ENCODE peak calls at places on chromosomes 13 and 19, in six cellular contexts. One of them, this sample, is unnamed.

GRCh38 chr13:77207943-77208342 is 119.0 kb downstream of the MYCBP2 start:
- DNase-seq in CD8-positive, alpha-beta T cell: no peak
- DNase-seq in A549: no peak
- DNase-seq in fibroblast of lung: peak
- DNase-seq in mucosa of descending colon: no peak
- DNase-seq in bronchial epithelial cell: peak
- DNase-seq in this sample: no peak

GRCh38 chr13:95360464-95361097 is 59.3 kb upstream of the ABCC4 start:
- DNase-seq in CD8-positive, alpha-beta T cell: no peak
- DNase-seq in A549: no peak
- DNase-seq in fibroblast of lung: peak
- DNase-seq in mucosa of descending colon: no peak
- DNase-seq in bronchial epithelial cell: no peak
- DNase-seq in this sample: no peak

GRCh38 chr13:76865109-76865508 is 21.1 kb downstream of the KCTD12 start:
- DNase-seq in CD8-positive, alpha-beta T cell: no peak
- DNase-seq in A549: no peak
- DNase-seq in fibroblast of lung: no peak
- DNase-seq in mucosa of descending colon: no peak
- DNase-seq in bronchial epithelial cell: no peak
- DNase-seq in this sample: no peak

GRCh38 chr13:51861728-51862300 is at the start of gene CCDC70:
- DNase-seq in CD8-positive, alpha-beta T cell: no peak
- DNase-seq in A549: peak
- DNase-seq in fibroblast of lung: peak
- DNase-seq in mucosa of descending colon: no peak
- DNase-seq in bronchial epithelial cell: peak
- DNase-seq in this sample: no peak

GRCh38 chr13:110388141-110388943 is 81.3 kb downstream of the COL4A2 start:
- DNase-seq in CD8-positive, alpha-beta T cell: no peak
- DNase-seq in A549: no peak
- DNase-seq in fibroblast of lung: peak
- DNase-seq in mucosa of descending colon: peak
- DNase-seq in bronchial epithelial cell: peak
- DNase-seq in this sample: no peak

GRCh38 chr13:43758834-43759233 is 27.9 kb downstream of the ENOX1 start:
- DNase-seq in CD8-positive, alpha-beta T cell: no peak
- DNase-seq in A549: no peak
- DNase-seq in fibroblast of lung: no peak
- DNase-seq in mucosa of descending colon: no peak
- DNase-seq in bronchial epithelial cell: no peak
- DNase-seq in this sample: peak

GRCh38 chr19:38361633-38362075 is 12.7 kb upstream of the PSMD8 start:
- DNase-seq in CD8-positive, alpha-beta T cell: peak
- DNase-seq in A549: peak
- DNase-seq in fibroblast of lung: peak
- DNase-seq in mucosa of descending colon: peak
- DNase-seq in bronchial epithelial cell: peak
- DNase-seq in this sample: peak

GRCh38 chr13:77345150-77345780 is 18.4 kb upstream of the MYCBP2 start:
- DNase-seq in CD8-positive, alpha-beta T cell: no peak
- DNase-seq in A549: no peak
- DNase-seq in fibroblast of lung: no peak
- DNase-seq in mucosa of descending colon: no peak
- DNase-seq in bronchial epithelial cell: peak
- DNase-seq in this sample: no peak

GRCh38 chr13:55013051-55013450 is 1984.4 kb downstream of the OLFM4 start:
- DNase-seq in CD8-positive, alpha-beta T cell: no peak
- DNase-seq in A549: no peak
- DNase-seq in fibroblast of lung: no peak
- DNase-seq in mucosa of descending colon: no peak
- DNase-seq in bronchial epithelial cell: no peak
- DNase-seq in this sample: no peak

GRCh38 chr13:42707003-42707402 is 74.4 kb upstream of the FAM216B start:
- DNase-seq in CD8-positive, alpha-beta T cell: no peak
- DNase-seq in A549: no peak
- DNase-seq in fibroblast of lung: peak
- DNase-seq in mucosa of descending colon: no peak
- DNase-seq in bronchial epithelial cell: no peak
- DNase-seq in this sample: no peak

GRCh38 chr13:26463848-26464247 is 93.6 kb upstream of the WASF3 start:
- DNase-seq in CD8-positive, alpha-beta T cell: no peak
- DNase-seq in A549: no peak
- DNase-seq in fibroblast of lung: no peak
- DNase-seq in mucosa of descending colon: no peak
- DNase-seq in bronchial epithelial cell: no peak
- DNase-seq in this sample: no peak

GRCh38 chr13:73054712-73055111 is 4.1 kb upstream of the KLF5 start:
- DNase-seq in CD8-positive, alpha-beta T cell: no peak
- DNase-seq in A549: no peak
- DNase-seq in fibroblast of lung: no peak
- DNase-seq in mucosa of descending colon: no peak
- DNase-seq in bronchial epithelial cell: no peak
- DNase-seq in this sample: no peak

GRCh38 chr13:77729502-77730221 is 32.2 kb downstream of the SLAIN1 start:
- DNase-seq in CD8-positive, alpha-beta T cell: no peak
- DNase-seq in A549: no peak
- DNase-seq in fibroblast of lung: no peak
- DNase-seq in mucosa of descending colon: no peak
- DNase-seq in bronchial epithelial cell: no peak
- DNase-seq in this sample: no peak

GRCh38 chr13:82634946-82635345 is 1247.3 kb downstream of the SLITRK1 start:
- DNase-seq in CD8-positive, alpha-beta T cell: no peak
- DNase-seq in A549: no peak
- DNase-seq in fibroblast of lung: peak
- DNase-seq in mucosa of descending colon: no peak
- DNase-seq in bronchial epithelial cell: peak
- DNase-seq in this sample: no peak

GRCh38 chr13:20609145-20609544 is 42.2 kb downstream of the IFT88 start:
- DNase-seq in CD8-positive, alpha-beta T cell: no peak
- DNase-seq in A549: no peak
- DNase-seq in fibroblast of lung: peak
- DNase-seq in mucosa of descending colon: no peak
- DNase-seq in bronchial epithelial cell: peak
- DNase-seq in this sample: no peak

GRCh38 chr13:36882829-36883390 is 37.1 kb downstream of the SMAD9 start:
- DNase-seq in CD8-positive, alpha-beta T cell: no peak
- DNase-seq in A549: no peak
- DNase-seq in fibroblast of lung: no peak
- DNase-seq in mucosa of descending colon: no peak
- DNase-seq in bronchial epithelial cell: no peak
- DNase-seq in this sample: no peak

GRCh38 chr13:110216006-110216402 is 91.0 kb downstream of the COL4A1 start:
- DNase-seq in CD8-positive, alpha-beta T cell: no peak
- DNase-seq in A549: no peak
- DNase-seq in fibroblast of lung: no peak
- DNase-seq in mucosa of descending colon: no peak
- DNase-seq in bronchial epithelial cell: no peak
- DNase-seq in this sample: no peak

GRCh38 chr13:44523176-44524017 is 52.7 kb downstream of the TSC22D1 start:
- DNase-seq in CD8-positive, alpha-beta T cell: no peak
- DNase-seq in A549: peak
- DNase-seq in fibroblast of lung: peak
- DNase-seq in mucosa of descending colon: no peak
- DNase-seq in bronchial epithelial cell: peak
- DNase-seq in this sample: peak

GRCh38 chr13:78045916-78046315 is 127.3 kb upstream of the EDNRB start:
- DNase-seq in CD8-positive, alpha-beta T cell: no peak
- DNase-seq in A549: no peak
- DNase-seq in fibroblast of lung: no peak
- DNase-seq in mucosa of descending colon: no peak
- DNase-seq in bronchial epithelial cell: no peak
- DNase-seq in this sample: no peak

GRCh38 chr13:56314755-56315154 is 826.0 kb upstream of the PRR20A start:
- DNase-seq in CD8-positive, alpha-beta T cell: no peak
- DNase-seq in A549: no peak
- DNase-seq in fibroblast of lung: no peak
- DNase-seq in mucosa of descending colon: no peak
- DNase-seq in bronchial epithelial cell: peak
- DNase-seq in this sample: no peak

GRCh38 chr19:42198676-42199439 is 18.6 kb downstream of the DEDD2 start:
- DNase-seq in CD8-positive, alpha-beta T cell: peak
- DNase-seq in A549: no peak
- DNase-seq in fibroblast of lung: no peak
- DNase-seq in mucosa of descending colon: peak
- DNase-seq in bronchial epithelial cell: no peak
- DNase-seq in this sample: no peak

GRCh38 chr19:10820173-10820572 is 15.8 kb downstream of the TMED1 start:
- DNase-seq in CD8-positive, alpha-beta T cell: no peak
- DNase-seq in A549: no peak
- DNase-seq in fibroblast of lung: no peak
- DNase-seq in mucosa of descending colon: no peak
- DNase-seq in bronchial epithelial cell: no peak
- DNase-seq in this sample: no peak

GRCh38 chr19:34676697-34677385 is at the start of gene SCGB2B2:
- DNase-seq in CD8-positive, alpha-beta T cell: peak
- DNase-seq in A549: no peak
- DNase-seq in fibroblast of lung: no peak
- DNase-seq in mucosa of descending colon: peak
- DNase-seq in bronchial epithelial cell: no peak
- DNase-seq in this sample: peak

GRCh38 chr19:10553943-10554381 is 10.3 kb downstream of the ATG4D start:
- DNase-seq in CD8-positive, alpha-beta T cell: peak
- DNase-seq in A549: no peak
- DNase-seq in fibroblast of lung: no peak
- DNase-seq in mucosa of descending colon: peak
- DNase-seq in bronchial epithelial cell: peak
- DNase-seq in this sample: no peak

DNA sequence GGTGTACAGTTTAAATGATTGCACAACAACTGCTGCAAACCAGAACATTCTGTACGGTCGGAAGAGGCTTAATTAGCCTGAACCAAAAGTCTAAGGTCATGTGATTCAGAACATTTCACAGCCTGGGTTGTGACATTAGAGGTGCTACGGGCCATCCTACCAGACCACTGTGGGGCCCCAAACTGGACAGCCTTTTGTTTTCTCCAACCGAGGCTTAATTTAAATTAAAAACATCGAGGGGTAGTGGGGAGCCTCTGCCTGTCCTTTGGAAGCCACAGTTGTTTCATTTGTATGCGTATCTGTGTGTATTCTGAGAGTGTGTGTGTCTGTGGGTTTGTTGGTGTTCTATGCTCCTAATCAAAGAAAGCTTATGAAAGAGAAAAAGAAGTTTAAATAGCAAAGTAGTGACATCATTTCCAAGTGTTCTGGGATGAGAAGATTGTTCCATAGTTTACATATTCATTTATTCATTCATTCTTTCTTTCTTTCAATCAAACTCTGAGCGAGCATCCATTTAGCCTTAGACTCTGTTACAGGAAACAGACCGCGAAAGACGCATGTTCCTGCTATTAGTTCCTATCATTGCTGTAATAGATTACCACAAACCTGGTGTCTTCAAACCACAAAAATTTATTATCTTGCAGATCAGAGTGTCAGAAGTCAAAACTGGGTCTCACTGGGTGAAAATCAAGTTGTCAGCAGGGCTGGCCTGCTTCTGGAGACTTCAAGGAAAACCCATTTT is 444.8 kb downstream of the FOXO1 start:
- DNase-seq in CD8-positive, alpha-beta T cell: no peak
- DNase-seq in A549: no peak
- DNase-seq in fibroblast of lung: peak
- DNase-seq in mucosa of descending colon: no peak
- DNase-seq in bronchial epithelial cell: peak
- DNase-seq in this sample: no peak
- H3K4me3 ChIP-seq in CD8-positive, alpha-beta T cell: no peak
- H3K4me3 ChIP-seq in A549: no peak
- H3K4me3 ChIP-seq in fibroblast of lung: no peak
- H3K4me3 ChIP-seq in mucosa of descending colon: no peak
- H3K4me3 ChIP-seq in bronchial epithelial cell: no peak
- H3K4me3 ChIP-seq in this sample: no peak

GRCh38 chr13:46097663-46098062 is 7.2 kb downstream of the CPB2 start:
- DNase-seq in CD8-positive, alpha-beta T cell: no peak
- DNase-seq in A549: no peak
- DNase-seq in fibroblast of lung: no peak
- DNase-seq in mucosa of descending colon: no peak
- DNase-seq in bronchial epithelial cell: no peak
- DNase-seq in this sample: no peak
- H3K4me3 ChIP-seq in CD8-positive, alpha-beta T cell: no peak
- H3K4me3 ChIP-seq in A549: no peak
- H3K4me3 ChIP-seq in fibroblast of lung: no peak
- H3K4me3 ChIP-seq in mucosa of descending colon: no peak
- H3K4me3 ChIP-seq in bronchial epithelial cell: no peak
- H3K4me3 ChIP-seq in this sample: no peak

DNA sequence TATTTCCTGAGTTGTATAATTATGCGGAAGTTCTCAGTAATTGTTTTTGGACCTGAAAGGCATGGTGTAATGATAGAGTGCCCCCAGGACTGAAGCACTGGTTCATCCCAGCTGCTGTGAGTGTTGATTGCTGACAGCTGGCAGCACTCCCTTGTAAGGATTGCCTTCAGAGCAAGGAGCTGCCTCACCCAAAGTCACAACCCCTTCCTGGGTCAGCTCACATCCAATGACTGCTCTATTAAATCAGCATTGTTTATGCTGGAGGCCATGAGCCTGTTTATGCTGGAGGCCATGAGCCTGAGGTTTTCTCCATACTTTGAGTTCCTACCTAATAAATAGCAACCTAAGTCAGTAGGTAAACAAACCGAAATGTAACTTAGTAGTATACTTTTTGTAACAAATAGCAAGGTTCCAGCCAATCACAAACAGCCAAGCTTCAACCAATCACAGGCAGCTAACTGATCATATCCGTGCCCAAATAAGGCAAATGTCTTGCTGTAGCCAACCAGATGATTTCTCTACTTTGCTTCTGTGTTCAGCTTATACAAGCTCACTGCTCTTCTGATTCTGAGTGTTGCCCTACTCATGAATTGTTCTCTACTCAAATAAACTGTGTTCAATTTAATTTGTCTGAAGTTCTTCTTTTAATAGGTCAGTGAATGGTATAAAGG is 11.7 kb upstream of the SPACA6 start:
- DNase-seq in CD8-positive, alpha-beta T cell: no peak
- DNase-seq in A549: peak
- DNase-seq in fibroblast of lung: peak
- DNase-seq in mucosa of descending colon: no peak
- DNase-seq in bronchial epithelial cell: no peak
- DNase-seq in this sample: no peak
- H3K4me3 ChIP-seq in CD8-positive, alpha-beta T cell: no peak
- H3K4me3 ChIP-seq in A549: no peak
- H3K4me3 ChIP-seq in fibroblast of lung: no peak
- H3K4me3 ChIP-seq in mucosa of descending colon: no peak
- H3K4me3 ChIP-seq in bronchial epithelial cell: no peak
- H3K4me3 ChIP-seq in this sample: no peak

DNA sequence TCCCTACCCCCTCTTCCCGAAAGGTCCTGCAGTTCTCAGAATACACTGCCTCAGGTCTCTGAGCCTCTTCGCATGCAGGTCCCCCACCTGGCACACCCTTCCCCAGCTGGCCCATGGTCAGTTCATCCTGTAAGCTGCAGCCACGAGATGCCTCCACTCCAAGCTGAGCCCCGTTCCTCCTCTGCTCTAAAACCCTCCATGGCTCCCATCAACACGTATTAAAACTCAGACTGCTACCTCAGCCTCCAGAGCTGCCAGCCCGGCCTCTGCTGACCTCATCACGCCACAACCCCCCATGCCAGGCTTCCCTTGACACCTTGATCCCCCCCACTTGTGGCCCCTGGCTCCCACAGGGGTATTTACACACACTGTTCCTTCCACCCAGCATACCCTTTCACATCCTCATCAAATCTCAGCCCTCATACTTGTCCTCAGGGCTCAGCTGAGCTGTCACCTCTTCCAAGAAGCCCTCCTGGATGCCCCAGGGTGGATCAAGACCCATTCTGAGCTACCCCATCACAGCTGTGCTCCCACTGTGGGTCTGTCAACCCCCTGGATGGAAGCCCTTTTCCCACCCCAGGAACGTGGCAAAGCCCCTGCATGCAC is 48.9 kb downstream of the PTPRS start:
- DNase-seq in CD8-positive, alpha-beta T cell: no peak
- DNase-seq in A549: no peak
- DNase-seq in fibroblast of lung: no peak
- DNase-seq in mucosa of descending colon: no peak
- DNase-seq in bronchial epithelial cell: no peak
- DNase-seq in this sample: no peak
- H3K4me3 ChIP-seq in CD8-positive, alpha-beta T cell: no peak
- H3K4me3 ChIP-seq in A549: peak
- H3K4me3 ChIP-seq in fibroblast of lung: peak
- H3K4me3 ChIP-seq in mucosa of descending colon: no peak
- H3K4me3 ChIP-seq in bronchial epithelial cell: no peak
- H3K4me3 ChIP-seq in this sample: no peak

This sample was measured in LNCaP clone FGC.